ENCODE peak calls at places on chromosome 13, in four cellular contexts. I is GM12878, D is HepG2, Y is K562. A is an unnamed sample.

GRCh38 chr13:32056316-32056715 is 24.7 kb downstream of the FRY start:
- DNase-seq in I (no peak), D (no peak), Y (no peak), A (no peak)

GRCh38 chr13:34034411-34034810 is 216.5 kb downstream of the RFC3 start:
- DNase-seq in Y (no peak), I (no peak), D (no peak), A (no peak)

GRCh38 chr13:76828316-76828741 is 57.9 kb downstream of the KCTD12 start:
- DNase-seq in I (no peak), D (no peak), Y (no peak), A (no peak)

GRCh38 chr13:74132768-74133656 is 1.2 kb downstream of the KLF12 start:
- DNase-seq in D (no peak), Y (no peak), I (no peak), A (peak; percentile 51)

GRCh38 chr13:101152184-101152583 is 264.1 kb downstream of the NALCN start:
- DNase-seq in I (no peak), D (no peak), Y (no peak), A (no peak)

GRCh38 chr13:113157929-113158747 is at the start of gene PROZ:
- DNase-seq in Y (no peak), D (peak; percentile 67), I (no peak), A (no peak)

GRCh38 chr13:97030705-97031452 is 36.6 kb upstream of the OXGR1 start:
- DNase-seq in I (no peak), D (peak; percentile 19), Y (peak; percentile 15), A (peak; percentile 22)

GRCh38 chr13:83878691-83879410 is 3.4 kb downstream of the SLITRK1 start:
- DNase-seq in I (no peak), D (no peak), Y (no peak), A (no peak)

GRCh38 chr13:48564046-48564445 is 31.2 kb upstream of the RCBTB2 start:
- DNase-seq in Y (no peak), I (no peak), D (no peak), A (no peak)

GRCh38 chr13:102517959-102518358 is 78.8 kb upstream of the TPP2 start:
- DNase-seq in I (no peak), Y (no peak), D (no peak), A (no peak)

GRCh38 chr13:83048419-83048818 is 833.9 kb downstream of the SLITRK1 start:
- DNase-seq in I (no peak), Y (no peak), D (no peak), A (no peak)

GRCh38 chr13:21310220-21310619 is 133.8 kb downstream of the MRPL57 start:
- DNase-seq in I (no peak), D (no peak), Y (no peak), A (no peak)

GRCh38 chr13:83065136-83065535 is 817.1 kb downstream of the SLITRK1 start:
- DNase-seq in I (no peak), Y (no peak), D (no peak), A (no peak)

GRCh38 chr13:95477187-95477586 is 75.3 kb upstream of the CLDN10 start:
- DNase-seq in D (no peak), I (no peak), Y (peak; percentile 12), A (no peak)

GRCh38 chr13:81987677-81988357 is 1646.9 kb upstream of the SPRY2 start:
- DNase-seq in D (no peak), Y (no peak), I (no peak), A (no peak)

GRCh38 chr13:94332360-94333040 is 147.0 kb downstream of the DCT start:
- DNase-seq in Y (no peak), I (no peak), D (no peak), A (no peak)

GRCh38 chr13:65461590-65461989 is 1768.5 kb downstream of the PCDH9 start:
- DNase-seq in I (no peak), Y (no peak), D (no peak), A (peak; percentile 30)

GRCh38 chr13:28466151-28466550 is 28.8 kb downstream of the FLT1 start:
- DNase-seq in D (no peak), Y (no peak), I (no peak), A (no peak)

GRCh38 chr13:90447735-90448103 is 899.8 kb upstream of the MIR17HG start:
- DNase-seq in I (no peak), D (no peak), Y (no peak), A (no peak)

GRCh38 chr13:111342716-111343115 is 22.3 kb downstream of the TEX29 start:
- DNase-seq in D (no peak), I (no peak), Y (no peak), A (no peak)

GRCh38 chr13:73228546-73228945 is 169.7 kb downstream of the KLF5 start:
- DNase-seq in Y (no peak), D (no peak), I (no peak), A (no peak)

GRCh38 chr13:53901593-53901992 is 873.0 kb downstream of the OLFM4 start:
- DNase-seq in I (no peak), Y (no peak), D (no peak), A (no peak)

GRCh38 chr13:71618154-71618553 is 248.8 kb downstream of the DACH1 start:
- DNase-seq in D (no peak), Y (no peak), I (no peak), A (no peak)

GRCh38 chr13:29959086-29959485 is 108.7 kb upstream of the UBL3 start:
- DNase-seq in D (no peak), I (no peak), Y (no peak), A (no peak)

GRCh38 chr13:46062190-46062589 is 9.6 kb upstream of the ZC3H13 start:
- DNase-seq in Y (no peak), D (no peak), I (no peak), A (no peak)

GRCh38 chr13:46058268-46058667 is 5.7 kb upstream of the ZC3H13 start:
- DNase-seq in Y (no peak), I (no peak), D (no peak), A (no peak)

GRCh38 chr13:46059405-46059804 is 6.9 kb upstream of the ZC3H13 start:
- DNase-seq in I (no peak), Y (no peak), D (no peak), A (no peak)

GRCh38 chr13:46053162-46054012 is 841 bp upstream of the ZC3H13 start:
- DNase-seq in D (no peak), I (no peak), Y (no peak), A (no peak)

GRCh38 chr13:46057251-46058015 is 4.9 kb upstream of the ZC3H13 start:
- DNase-seq in Y (no peak), I (no peak), D (no peak), A (no peak)
- TF ChIP-seq TARDBP in Y (no peak), I (no peak), D (no peak), A (no peak)

GRCh38 chr13:110047511-110047910 is 259.4 kb downstream of the COL4A1 start:
- DNase-seq in D (no peak), I (no peak), Y (no peak), A (no peak)
- TF ChIP-seq BHLHE40 in D (no peak), I (no peak), Y (no peak), A (no peak)

GRCh38 chr13:40588101-40588500 is 78.3 kb downstream of the FOXO1 start:
- DNase-seq in D (no peak), Y (no peak), I (no peak), A (no peak)
- TF ChIP-seq SP1 in D (no peak), Y (no peak), I (no peak), A (no peak)

GRCh38 chr13:23656637-23657036 is 86.4 kb downstream of the TNFRSF19 start:
- DNase-seq in Y (no peak), D (peak; percentile 45), I (no peak), A (no peak)
- TF ChIP-seq TARDBP in Y (no peak), D (no peak), I (no peak), A (no peak)

DNA sequence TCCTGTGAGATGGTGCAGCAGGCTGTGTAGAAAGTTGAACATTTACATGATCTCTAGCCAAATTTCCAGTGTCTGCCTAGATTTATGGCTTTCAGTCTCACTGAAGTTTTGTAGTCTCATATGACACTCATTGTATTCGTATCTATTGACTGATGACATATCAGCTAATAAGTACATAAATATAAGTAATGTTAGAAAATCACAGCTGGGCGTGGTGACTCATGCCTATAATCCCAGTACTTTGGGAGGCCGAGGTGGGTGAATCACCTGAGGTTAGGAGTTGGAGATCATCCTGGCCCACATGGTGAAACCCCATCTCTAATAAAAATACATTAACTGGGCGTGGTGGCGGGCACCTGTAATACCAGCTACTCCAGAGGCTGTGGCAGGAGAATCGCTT is 54.7 kb upstream of the HTR2A start:
- DNase-seq in Y (no peak), I (no peak), D (no peak), A (no peak)
- TF ChIP-seq BHLHE40 in Y (no peak), I (no peak), D (no peak), A (no peak)

GRCh38 chr13:24148414-24149305 is 11.9 kb upstream of the SPATA13 start:
- DNase-seq in D (peak; percentile 90), I (no peak), Y (no peak), A (no peak)
- TF ChIP-seq SP1 in D (no peak), I (no peak), Y (no peak), A (no peak)

A was measured in HEK293T.